ENCODE peak calls at places on chromosomes 4 and X, in nine cellular contexts. One of them, this sample, is unnamed.

GRCh38 chr4:186651624-186652023 is 72.0 kb downstream of the FAT1 start:
- DNase-seq in tibial nerve: peak
- DNase-seq in glutamatergic neuron: no peak
- DNase-seq in B cell: no peak
- DNase-seq in fibroblast of pulmonary artery: peak
- DNase-seq in cardiac muscle cell: peak
- DNase-seq in heart left ventricle: peak
- DNase-seq in astrocyte: peak
- DNase-seq in epithelial cell of esophagus: peak
- DNase-seq in this sample: no peak

GRCh38 chr4:119059221-119059620 is 76.4 kb upstream of the MYOZ2 start:
- DNase-seq in tibial nerve: no peak
- DNase-seq in glutamatergic neuron: no peak
- DNase-seq in B cell: no peak
- DNase-seq in fibroblast of pulmonary artery: no peak
- DNase-seq in cardiac muscle cell: no peak
- DNase-seq in heart left ventricle: no peak
- DNase-seq in astrocyte: no peak
- DNase-seq in epithelial cell of esophagus: no peak
- DNase-seq in this sample: no peak

GRCh38 chrX:7828594-7828993 is 14.4 kb upstream of the VCX start:
- DNase-seq in tibial nerve: no peak
- DNase-seq in glutamatergic neuron: no peak
- DNase-seq in B cell: no peak
- DNase-seq in fibroblast of pulmonary artery: no peak
- DNase-seq in cardiac muscle cell: no peak
- DNase-seq in heart left ventricle: no peak
- DNase-seq in astrocyte: no peak
- DNase-seq in epithelial cell of esophagus: peak
- DNase-seq in this sample: no peak

GRCh38 chr4:16196482-16197393 is 29.5 kb downstream of the TAPT1 start:
- DNase-seq in tibial nerve: no peak
- DNase-seq in glutamatergic neuron: no peak
- DNase-seq in B cell: peak
- DNase-seq in fibroblast of pulmonary artery: peak
- DNase-seq in cardiac muscle cell: peak
- DNase-seq in heart left ventricle: no peak
- DNase-seq in astrocyte: peak
- DNase-seq in epithelial cell of esophagus: peak
- DNase-seq in this sample: peak

GRCh38 chrX:23616361-23616760 is 50.9 kb upstream of the PRDX4 start:
- DNase-seq in tibial nerve: no peak
- DNase-seq in glutamatergic neuron: no peak
- DNase-seq in B cell: peak
- DNase-seq in fibroblast of pulmonary artery: peak
- DNase-seq in cardiac muscle cell: peak
- DNase-seq in heart left ventricle: no peak
- DNase-seq in astrocyte: peak
- DNase-seq in epithelial cell of esophagus: peak
- DNase-seq in this sample: peak

GRCh38 chr4:1655676-1656075 is 28.4 kb downstream of the FAM53A start:
- DNase-seq in tibial nerve: no peak
- DNase-seq in glutamatergic neuron: no peak
- DNase-seq in B cell: no peak
- DNase-seq in fibroblast of pulmonary artery: no peak
- DNase-seq in cardiac muscle cell: no peak
- DNase-seq in heart left ventricle: no peak
- DNase-seq in astrocyte: no peak
- DNase-seq in epithelial cell of esophagus: no peak
- DNase-seq in this sample: no peak

GRCh38 chr4:15586046-15586445 is 69.1 kb downstream of the FBXL5 start:
- DNase-seq in tibial nerve: no peak
- DNase-seq in glutamatergic neuron: no peak
- DNase-seq in B cell: no peak
- DNase-seq in fibroblast of pulmonary artery: no peak
- DNase-seq in cardiac muscle cell: no peak
- DNase-seq in heart left ventricle: no peak
- DNase-seq in astrocyte: no peak
- DNase-seq in epithelial cell of esophagus: no peak
- DNase-seq in this sample: peak

GRCh38 chr4:108168672-108169562 is at the start of gene LEF1:
- DNase-seq in tibial nerve: peak
- DNase-seq in glutamatergic neuron: peak
- DNase-seq in B cell: peak
- DNase-seq in fibroblast of pulmonary artery: peak
- DNase-seq in cardiac muscle cell: peak
- DNase-seq in heart left ventricle: peak
- DNase-seq in astrocyte: peak
- DNase-seq in epithelial cell of esophagus: peak
- DNase-seq in this sample: peak

GRCh38 chr4:128298129-128298758 is 10.6 kb upstream of the PGRMC2 start:
- DNase-seq in tibial nerve: no peak
- DNase-seq in glutamatergic neuron: no peak
- DNase-seq in B cell: no peak
- DNase-seq in fibroblast of pulmonary artery: no peak
- DNase-seq in cardiac muscle cell: no peak
- DNase-seq in heart left ventricle: no peak
- DNase-seq in astrocyte: no peak
- DNase-seq in epithelial cell of esophagus: no peak
- DNase-seq in this sample: no peak

GRCh38 chrX:40434947-40435346 is 145.8 kb upstream of the ATP6AP2 start:
- DNase-seq in tibial nerve: peak
- DNase-seq in glutamatergic neuron: peak
- DNase-seq in B cell: no peak
- DNase-seq in fibroblast of pulmonary artery: peak
- DNase-seq in cardiac muscle cell: peak
- DNase-seq in heart left ventricle: peak
- DNase-seq in astrocyte: peak
- DNase-seq in epithelial cell of esophagus: no peak
- DNase-seq in this sample: peak

GRCh38 chr4:72295966-72296557 is 264.3 kb downstream of the NPFFR2 start:
- DNase-seq in tibial nerve: no peak
- DNase-seq in glutamatergic neuron: no peak
- DNase-seq in B cell: no peak
- DNase-seq in fibroblast of pulmonary artery: peak
- DNase-seq in cardiac muscle cell: peak
- DNase-seq in heart left ventricle: no peak
- DNase-seq in astrocyte: peak
- DNase-seq in epithelial cell of esophagus: peak
- DNase-seq in this sample: peak

GRCh38 chr4:72383439-72383838 is 185.6 kb downstream of the ADAMTS3 start:
- DNase-seq in tibial nerve: no peak
- DNase-seq in glutamatergic neuron: no peak
- DNase-seq in B cell: no peak
- DNase-seq in fibroblast of pulmonary artery: no peak
- DNase-seq in cardiac muscle cell: peak
- DNase-seq in heart left ventricle: no peak
- DNase-seq in astrocyte: no peak
- DNase-seq in epithelial cell of esophagus: no peak
- DNase-seq in this sample: peak

GRCh38 chr4:184110452-184110851 is 107.2 kb downstream of the ENPP6 start:
- DNase-seq in tibial nerve: no peak
- DNase-seq in glutamatergic neuron: no peak
- DNase-seq in B cell: no peak
- DNase-seq in fibroblast of pulmonary artery: no peak
- DNase-seq in cardiac muscle cell: no peak
- DNase-seq in heart left ventricle: no peak
- DNase-seq in astrocyte: no peak
- DNase-seq in epithelial cell of esophagus: no peak
- DNase-seq in this sample: no peak

GRCh38 chr4:94508841-94509240 is 57.1 kb downstream of the PDLIM5 start:
- DNase-seq in tibial nerve: no peak
- DNase-seq in glutamatergic neuron: no peak
- DNase-seq in B cell: no peak
- DNase-seq in fibroblast of pulmonary artery: peak
- DNase-seq in cardiac muscle cell: peak
- DNase-seq in heart left ventricle: no peak
- DNase-seq in astrocyte: no peak
- DNase-seq in epithelial cell of esophagus: no peak
- DNase-seq in this sample: peak

GRCh38 chr4:94515365-94515764 is 63.6 kb downstream of the PDLIM5 start:
- DNase-seq in tibial nerve: no peak
- DNase-seq in glutamatergic neuron: no peak
- DNase-seq in B cell: no peak
- DNase-seq in fibroblast of pulmonary artery: no peak
- DNase-seq in cardiac muscle cell: peak
- DNase-seq in heart left ventricle: no peak
- DNase-seq in astrocyte: peak
- DNase-seq in epithelial cell of esophagus: no peak
- DNase-seq in this sample: peak

GRCh38 chr4:94508256-94508655 is 56.5 kb downstream of the PDLIM5 start:
- DNase-seq in tibial nerve: no peak
- DNase-seq in glutamatergic neuron: no peak
- DNase-seq in B cell: no peak
- DNase-seq in fibroblast of pulmonary artery: peak
- DNase-seq in cardiac muscle cell: peak
- DNase-seq in heart left ventricle: no peak
- DNase-seq in astrocyte: no peak
- DNase-seq in epithelial cell of esophagus: no peak
- DNase-seq in this sample: peak

GRCh38 chr4:94507708-94508107 is 56.0 kb downstream of the PDLIM5 start:
- DNase-seq in tibial nerve: peak
- DNase-seq in glutamatergic neuron: no peak
- DNase-seq in B cell: no peak
- DNase-seq in fibroblast of pulmonary artery: peak
- DNase-seq in cardiac muscle cell: peak
- DNase-seq in heart left ventricle: no peak
- DNase-seq in astrocyte: peak
- DNase-seq in epithelial cell of esophagus: peak
- DNase-seq in this sample: peak

DNA sequence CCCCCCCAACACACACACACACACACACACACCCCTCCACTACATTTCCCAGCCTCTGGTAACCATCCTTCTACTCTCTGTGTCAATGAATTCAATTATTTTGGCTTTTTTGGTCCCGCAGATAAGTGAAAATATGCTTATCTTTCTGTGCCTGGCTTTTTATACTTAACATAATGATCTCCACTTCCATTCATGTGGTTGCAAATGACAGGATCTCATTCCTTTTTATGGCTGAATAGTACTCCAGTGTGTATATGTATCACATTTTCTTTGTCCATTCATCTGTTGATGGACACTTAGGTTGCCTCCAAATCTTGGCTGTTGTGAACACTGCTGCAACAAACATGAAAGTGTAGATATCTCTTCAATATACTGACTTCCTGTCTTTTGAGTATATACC is 59.8 kb downstream of the PDLIM5 start:
- DNase-seq in tibial nerve: no peak
- DNase-seq in glutamatergic neuron: no peak
- DNase-seq in B cell: no peak
- DNase-seq in fibroblast of pulmonary artery: no peak
- DNase-seq in cardiac muscle cell: no peak
- DNase-seq in heart left ventricle: no peak
- DNase-seq in astrocyte: no peak
- DNase-seq in epithelial cell of esophagus: no peak
- DNase-seq in this sample: no peak
- TF ChIP-seq CTCF in tibial nerve: no peak
- TF ChIP-seq CTCF in glutamatergic neuron: no peak
- TF ChIP-seq CTCF in B cell: no peak
- TF ChIP-seq CTCF in fibroblast of pulmonary artery: no peak
- TF ChIP-seq CTCF in cardiac muscle cell: no peak
- TF ChIP-seq CTCF in heart left ventricle: no peak
- TF ChIP-seq CTCF in astrocyte: no peak
- TF ChIP-seq CTCF in epithelial cell of esophagus: no peak
- TF ChIP-seq CTCF in this sample: no peak

GRCh38 chr4:82509029-82509428 is 52.8 kb downstream of the TMEM150C start:
- DNase-seq in tibial nerve: no peak
- DNase-seq in glutamatergic neuron: no peak
- DNase-seq in B cell: no peak
- DNase-seq in fibroblast of pulmonary artery: no peak
- DNase-seq in cardiac muscle cell: no peak
- DNase-seq in heart left ventricle: no peak
- DNase-seq in astrocyte: no peak
- DNase-seq in epithelial cell of esophagus: no peak
- DNase-seq in this sample: no peak
- TF ChIP-seq CTCF in tibial nerve: no peak
- TF ChIP-seq CTCF in glutamatergic neuron: no peak
- TF ChIP-seq CTCF in B cell: no peak
- TF ChIP-seq CTCF in fibroblast of pulmonary artery: no peak
- TF ChIP-seq CTCF in cardiac muscle cell: no peak
- TF ChIP-seq CTCF in heart left ventricle: no peak
- TF ChIP-seq CTCF in astrocyte: no peak
- TF ChIP-seq CTCF in epithelial cell of esophagus: no peak
- TF ChIP-seq CTCF in this sample: no peak

GRCh38 chr4:12360391-12360790 is 931.7 kb upstream of the HS3ST1 start:
- DNase-seq in tibial nerve: no peak
- DNase-seq in glutamatergic neuron: no peak
- DNase-seq in B cell: no peak
- DNase-seq in fibroblast of pulmonary artery: peak
- DNase-seq in cardiac muscle cell: peak
- DNase-seq in heart left ventricle: no peak
- DNase-seq in astrocyte: no peak
- DNase-seq in epithelial cell of esophagus: peak
- DNase-seq in this sample: no peak

GRCh38 chr4:12359420-12359819 is 930.7 kb upstream of the HS3ST1 start:
- DNase-seq in tibial nerve: no peak
- DNase-seq in glutamatergic neuron: no peak
- DNase-seq in B cell: no peak
- DNase-seq in fibroblast of pulmonary artery: peak
- DNase-seq in cardiac muscle cell: peak
- DNase-seq in heart left ventricle: no peak
- DNase-seq in astrocyte: no peak
- DNase-seq in epithelial cell of esophagus: no peak
- DNase-seq in this sample: no peak
- TF ChIP-seq CTCF in tibial nerve: no peak
- TF ChIP-seq CTCF in glutamatergic neuron: no peak
- TF ChIP-seq CTCF in B cell: no peak
- TF ChIP-seq CTCF in fibroblast of pulmonary artery: peak
- TF ChIP-seq CTCF in cardiac muscle cell: peak
- TF ChIP-seq CTCF in heart left ventricle: no peak
- TF ChIP-seq CTCF in astrocyte: no peak
- TF ChIP-seq CTCF in epithelial cell of esophagus: no peak
- TF ChIP-seq CTCF in this sample: no peak

DNA sequence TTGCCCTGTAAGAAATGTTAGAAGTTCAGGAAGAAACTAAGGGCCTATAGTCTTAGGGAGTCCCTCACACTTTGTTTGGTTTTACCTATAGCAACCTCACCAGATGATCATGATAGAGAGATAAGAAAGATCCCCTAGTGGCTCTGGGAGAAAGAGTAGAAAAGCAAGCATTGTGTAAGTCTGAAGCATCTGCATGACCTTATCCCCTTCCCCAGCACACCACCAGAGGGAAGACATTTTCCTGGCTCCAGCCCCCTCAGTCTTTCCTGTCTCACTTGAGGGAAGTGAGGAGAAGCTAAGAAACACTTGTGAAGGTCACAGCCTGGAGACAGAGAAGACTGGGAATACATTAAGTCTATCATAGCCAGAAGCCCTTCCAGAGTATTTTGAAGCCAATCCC is 154.0 kb downstream of the EVC2 start:
- DNase-seq in tibial nerve: no peak
- DNase-seq in glutamatergic neuron: no peak
- DNase-seq in B cell: no peak
- DNase-seq in fibroblast of pulmonary artery: no peak
- DNase-seq in cardiac muscle cell: no peak
- DNase-seq in heart left ventricle: no peak
- DNase-seq in astrocyte: no peak
- DNase-seq in epithelial cell of esophagus: no peak
- DNase-seq in this sample: no peak
- TF ChIP-seq CTCF in tibial nerve: no peak
- TF ChIP-seq CTCF in glutamatergic neuron: no peak
- TF ChIP-seq CTCF in B cell: no peak
- TF ChIP-seq CTCF in fibroblast of pulmonary artery: no peak
- TF ChIP-seq CTCF in cardiac muscle cell: no peak
- TF ChIP-seq CTCF in heart left ventricle: no peak
- TF ChIP-seq CTCF in astrocyte: no peak
- TF ChIP-seq CTCF in epithelial cell of esophagus: no peak
- TF ChIP-seq CTCF in this sample: no peak

GRCh38 chrX:97367149-97367548 is 483.4 kb downstream of the RPA4 start:
- DNase-seq in tibial nerve: no peak
- DNase-seq in glutamatergic neuron: no peak
- DNase-seq in B cell: no peak
- DNase-seq in fibroblast of pulmonary artery: peak
- DNase-seq in cardiac muscle cell: peak
- DNase-seq in heart left ventricle: no peak
- DNase-seq in astrocyte: peak
- DNase-seq in epithelial cell of esophagus: peak
- DNase-seq in this sample: peak
- TF ChIP-seq CTCF in tibial nerve: no peak
- TF ChIP-seq CTCF in glutamatergic neuron: no peak
- TF ChIP-seq CTCF in B cell: no peak
- TF ChIP-seq CTCF in fibroblast of pulmonary artery: no peak
- TF ChIP-seq CTCF in cardiac muscle cell: no peak
- TF ChIP-seq CTCF in heart left ventricle: no peak
- TF ChIP-seq CTCF in astrocyte: no peak
- TF ChIP-seq CTCF in epithelial cell of esophagus: no peak
- TF ChIP-seq CTCF in this sample: no peak

This sample was measured in fibroblast of villous mesenchyme.